ENCODE peak calls at places on chromosomes 16 and 17, in seven cellular contexts. A is lower leg skin, D is Daoy, T is AG09309, K is SW480, L is cardiac muscle cell, M is NCI-H2171 treated with DMSO at 0.1 percent for 48 hours. Q is an unnamed sample.

GRCh38 chr16:71358464-71359031 is at the start of gene CALB2:
- DNase-seq in A (peak), D (peak), T (no peak), K (peak), L (peak), M (peak), Q (peak)

GRCh38 chr17:37743875-37744632 is 805 bp downstream of the HNF1B start:
- DNase-seq in A (no peak), D (no peak), T (no peak), K (no peak), L (peak), M (no peak), Q (no peak)

GRCh38 chr17:15321556-15322250 is 19.7 kb downstream of the TEKT3 start:
- DNase-seq in A (no peak), D (peak), T (no peak), K (no peak), L (no peak), M (no peak), Q (no peak)

GRCh38 chr17:57283203-57283971 is 27.1 kb downstream of the MSI2 start:
- DNase-seq in A (no peak), D (no peak), T (no peak), K (no peak), L (no peak), M (no peak), Q (no peak)

GRCh38 chr17:32240745-32241144 is 24.9 kb upstream of the RHBDL3 start:
- DNase-seq in A (no peak), D (peak), T (no peak), K (no peak), L (peak), M (no peak), Q (no peak)

GRCh38 chr17:60093694-60094093 is 15.0 kb upstream of the HEATR6 start:
- DNase-seq in A (no peak), D (no peak), T (no peak), K (no peak), L (no peak), M (no peak), Q (no peak)

GRCh38 chr16:16067127-16067526 is 117.7 kb downstream of the ABCC1 start:
- DNase-seq in A (no peak), D (no peak), T (no peak), K (no peak), L (no peak), M (peak), Q (peak)

GRCh38 chr16:23296994-23297393 is 5.1 kb upstream of the SCNN1B start:
- DNase-seq in A (no peak), D (no peak), T (no peak), K (peak), L (no peak), M (peak), Q (no peak)

GRCh38 chr16:3542601-3543373 is 34.4 kb downstream of the NLRC3 start:
- DNase-seq in A (no peak), D (no peak), T (no peak), K (no peak), L (no peak), M (no peak), Q (no peak)